ENCODE peak calls at places on chromosome 11, in nine cellular contexts. One of them, this sample, is unnamed.
A peak's percentile ranks its signal among the peaks of the same experiment; 100 is the strongest.

GRCh38 chr11:46279393-46280099 is 2.1 kb downstream of the CREB3L1 start:
- DNase-seq in OCI-LY7: no peak
- DNase-seq in GDM1: no peak
- DNase-seq in stimulated activated CD4-positive, alpha-beta T cell treated with anti-CD3 and anti-CD28 coated beads, Interleukin-1b, Interleukin-23, amount 100 ng/mL, for 24 hours: no peak
- DNase-seq in CD4-positive, alpha-beta T cell: no peak
- DNase-seq in ELF-1: no peak
- DNase-seq in neural crest cell: no peak
- DNase-seq in RCC 7860: no peak
- DNase-seq in hepatic stellate cell: peak; percentile 82
- DNase-seq in this sample: peak; percentile 51

GRCh38 chr11:124219126-124219525 is 21.8 kb upstream of the OR8G1 start:
- DNase-seq in OCI-LY7: no peak
- DNase-seq in GDM1: no peak
- DNase-seq in stimulated activated CD4-positive, alpha-beta T cell treated with anti-CD3 and anti-CD28 coated beads, Interleukin-1b, Interleukin-23, amount 100 ng/mL, for 24 hours: no peak
- DNase-seq in CD4-positive, alpha-beta T cell: no peak
- DNase-seq in ELF-1: no peak
- DNase-seq in neural crest cell: no peak
- DNase-seq in RCC 7860: no peak
- DNase-seq in hepatic stellate cell: no peak
- DNase-seq in this sample: no peak

GRCh38 chr11:67289226-67289650 is at the start of gene ANKRD13D:
- DNase-seq in OCI-LY7: no peak
- DNase-seq in GDM1: no peak
- DNase-seq in stimulated activated CD4-positive, alpha-beta T cell treated with anti-CD3 and anti-CD28 coated beads, Interleukin-1b, Interleukin-23, amount 100 ng/mL, for 24 hours: no peak
- DNase-seq in CD4-positive, alpha-beta T cell: peak; percentile 35
- DNase-seq in ELF-1: no peak
- DNase-seq in neural crest cell: no peak
- DNase-seq in RCC 7860: no peak
- DNase-seq in hepatic stellate cell: no peak
- DNase-seq in this sample: peak; percentile 60

GRCh38 chr11:111878766-111879636 is at the start of the genes CFAP68 and FDXACB1:
- DNase-seq in OCI-LY7: peak; percentile 98
- DNase-seq in GDM1: peak; percentile 95
- DNase-seq in stimulated activated CD4-positive, alpha-beta T cell treated with anti-CD3 and anti-CD28 coated beads, Interleukin-1b, Interleukin-23, amount 100 ng/mL, for 24 hours: peak; percentile 89
- DNase-seq in CD4-positive, alpha-beta T cell: peak; percentile 98
- DNase-seq in ELF-1: peak; percentile 99
- DNase-seq in neural crest cell: peak; percentile 96
- DNase-seq in RCC 7860: peak; percentile 93
- DNase-seq in hepatic stellate cell: peak; percentile 92
- DNase-seq in this sample: peak; percentile 93

GRCh38 chr11:20208622-20209090 is 48.4 kb upstream of the DBX1 start:
- DNase-seq in OCI-LY7: no peak
- DNase-seq in GDM1: no peak
- DNase-seq in stimulated activated CD4-positive, alpha-beta T cell treated with anti-CD3 and anti-CD28 coated beads, Interleukin-1b, Interleukin-23, amount 100 ng/mL, for 24 hours: no peak
- DNase-seq in CD4-positive, alpha-beta T cell: no peak
- DNase-seq in ELF-1: peak; percentile 62
- DNase-seq in neural crest cell: peak; percentile 25
- DNase-seq in RCC 7860: no peak
- DNase-seq in hepatic stellate cell: no peak
- DNase-seq in this sample: no peak

GRCh38 chr11:8384199-8384821 is 120.6 kb upstream of the LMO1 start:
- DNase-seq in OCI-LY7: no peak
- DNase-seq in GDM1: no peak
- DNase-seq in stimulated activated CD4-positive, alpha-beta T cell treated with anti-CD3 and anti-CD28 coated beads, Interleukin-1b, Interleukin-23, amount 100 ng/mL, for 24 hours: no peak
- DNase-seq in CD4-positive, alpha-beta T cell: no peak
- DNase-seq in ELF-1: peak; percentile 83
- DNase-seq in neural crest cell: no peak
- DNase-seq in RCC 7860: peak; percentile 86
- DNase-seq in hepatic stellate cell: no peak
- DNase-seq in this sample: no peak

GRCh38 chr11:106473089-106473722 is 395.7 kb downstream of the AASDHPPT start:
- DNase-seq in OCI-LY7: no peak
- DNase-seq in GDM1: no peak
- DNase-seq in stimulated activated CD4-positive, alpha-beta T cell treated with anti-CD3 and anti-CD28 coated beads, Interleukin-1b, Interleukin-23, amount 100 ng/mL, for 24 hours: no peak
- DNase-seq in CD4-positive, alpha-beta T cell: no peak
- DNase-seq in ELF-1: no peak
- DNase-seq in neural crest cell: no peak
- DNase-seq in RCC 7860: no peak
- DNase-seq in hepatic stellate cell: no peak
- DNase-seq in this sample: no peak

GRCh38 chr11:118907749-118908106 is 18.0 kb downstream of the BCL9L start:
- DNase-seq in OCI-LY7: no peak
- DNase-seq in GDM1: no peak
- DNase-seq in stimulated activated CD4-positive, alpha-beta T cell treated with anti-CD3 and anti-CD28 coated beads, Interleukin-1b, Interleukin-23, amount 100 ng/mL, for 24 hours: no peak
- DNase-seq in CD4-positive, alpha-beta T cell: peak; percentile 10
- DNase-seq in ELF-1: no peak
- DNase-seq in neural crest cell: no peak
- DNase-seq in RCC 7860: no peak
- DNase-seq in hepatic stellate cell: no peak
- DNase-seq in this sample: no peak

GRCh38 chr11:60866911-60867870 is at the start of gene ZP1:
- DNase-seq in OCI-LY7: no peak
- DNase-seq in GDM1: no peak
- DNase-seq in stimulated activated CD4-positive, alpha-beta T cell treated with anti-CD3 and anti-CD28 coated beads, Interleukin-1b, Interleukin-23, amount 100 ng/mL, for 24 hours: no peak
- DNase-seq in CD4-positive, alpha-beta T cell: no peak
- DNase-seq in ELF-1: peak; percentile 59
- DNase-seq in neural crest cell: no peak
- DNase-seq in RCC 7860: no peak
- DNase-seq in hepatic stellate cell: no peak
- DNase-seq in this sample: no peak

GRCh38 chr11:5004429-5005274 is 10.0 kb downstream of the OR51L1 start:
- DNase-seq in OCI-LY7: peak; percentile 38
- DNase-seq in GDM1: peak; percentile 5
- DNase-seq in stimulated activated CD4-positive, alpha-beta T cell treated with anti-CD3 and anti-CD28 coated beads, Interleukin-1b, Interleukin-23, amount 100 ng/mL, for 24 hours: no peak
- DNase-seq in CD4-positive, alpha-beta T cell: no peak
- DNase-seq in ELF-1: peak; percentile 16
- DNase-seq in neural crest cell: peak; percentile 53
- DNase-seq in RCC 7860: no peak
- DNase-seq in hepatic stellate cell: peak; percentile 8
- DNase-seq in this sample: peak; percentile 43

GRCh38 chr11:92018332-92018731 is 206.3 kb upstream of the FAT3 start:
- DNase-seq in OCI-LY7: no peak
- DNase-seq in GDM1: no peak
- DNase-seq in stimulated activated CD4-positive, alpha-beta T cell treated with anti-CD3 and anti-CD28 coated beads, Interleukin-1b, Interleukin-23, amount 100 ng/mL, for 24 hours: no peak
- DNase-seq in CD4-positive, alpha-beta T cell: no peak
- DNase-seq in ELF-1: no peak
- DNase-seq in neural crest cell: no peak
- DNase-seq in RCC 7860: no peak
- DNase-seq in hepatic stellate cell: no peak
- DNase-seq in this sample: no peak

GRCh38 chr11:124889692-124890091 is 8.0 kb downstream of the ROBO4 start:
- DNase-seq in OCI-LY7: no peak
- DNase-seq in GDM1: no peak
- DNase-seq in stimulated activated CD4-positive, alpha-beta T cell treated with anti-CD3 and anti-CD28 coated beads, Interleukin-1b, Interleukin-23, amount 100 ng/mL, for 24 hours: no peak
- DNase-seq in CD4-positive, alpha-beta T cell: no peak
- DNase-seq in ELF-1: no peak
- DNase-seq in neural crest cell: no peak
- DNase-seq in RCC 7860: no peak
- DNase-seq in hepatic stellate cell: no peak
- DNase-seq in this sample: no peak

GRCh38 chr11:130514851-130515250 is 66.4 kb downstream of the ADAMTS15 start:
- DNase-seq in OCI-LY7: no peak
- DNase-seq in GDM1: no peak
- DNase-seq in stimulated activated CD4-positive, alpha-beta T cell treated with anti-CD3 and anti-CD28 coated beads, Interleukin-1b, Interleukin-23, amount 100 ng/mL, for 24 hours: no peak
- DNase-seq in CD4-positive, alpha-beta T cell: no peak
- DNase-seq in ELF-1: no peak
- DNase-seq in neural crest cell: no peak
- DNase-seq in RCC 7860: no peak
- DNase-seq in hepatic stellate cell: no peak
- DNase-seq in this sample: no peak

GRCh38 chr11:117097567-117098268 is 510 bp downstream of the SIK3 start:
- DNase-seq in OCI-LY7: peak; percentile 66
- DNase-seq in GDM1: no peak
- DNase-seq in stimulated activated CD4-positive, alpha-beta T cell treated with anti-CD3 and anti-CD28 coated beads, Interleukin-1b, Interleukin-23, amount 100 ng/mL, for 24 hours: no peak
- DNase-seq in CD4-positive, alpha-beta T cell: peak; percentile 15
- DNase-seq in ELF-1: peak; percentile 51
- DNase-seq in neural crest cell: no peak
- DNase-seq in RCC 7860: no peak
- DNase-seq in hepatic stellate cell: peak; percentile 42
- DNase-seq in this sample: peak; percentile 19

GRCh38 chr11:34837246-34837856 is 78.8 kb downstream of the APIP start:
- DNase-seq in OCI-LY7: no peak
- DNase-seq in GDM1: no peak
- DNase-seq in stimulated activated CD4-positive, alpha-beta T cell treated with anti-CD3 and anti-CD28 coated beads, Interleukin-1b, Interleukin-23, amount 100 ng/mL, for 24 hours: no peak
- DNase-seq in CD4-positive, alpha-beta T cell: no peak
- DNase-seq in ELF-1: peak; percentile 27
- DNase-seq in neural crest cell: no peak
- DNase-seq in RCC 7860: no peak
- DNase-seq in hepatic stellate cell: no peak
- DNase-seq in this sample: no peak

GRCh38 chr11:10727259-10727851 is 23.7 kb upstream of the CTR9 start:
- DNase-seq in OCI-LY7: no peak
- DNase-seq in GDM1: no peak
- DNase-seq in stimulated activated CD4-positive, alpha-beta T cell treated with anti-CD3 and anti-CD28 coated beads, Interleukin-1b, Interleukin-23, amount 100 ng/mL, for 24 hours: no peak
- DNase-seq in CD4-positive, alpha-beta T cell: no peak
- DNase-seq in ELF-1: no peak
- DNase-seq in neural crest cell: no peak
- DNase-seq in RCC 7860: no peak
- DNase-seq in hepatic stellate cell: no peak
- DNase-seq in this sample: peak; percentile 40

GRCh38 chr11:103806130-103806900 is 230.1 kb upstream of the DDI1 start:
- DNase-seq in OCI-LY7: no peak
- DNase-seq in GDM1: no peak
- DNase-seq in stimulated activated CD4-positive, alpha-beta T cell treated with anti-CD3 and anti-CD28 coated beads, Interleukin-1b, Interleukin-23, amount 100 ng/mL, for 24 hours: no peak
- DNase-seq in CD4-positive, alpha-beta T cell: no peak
- DNase-seq in ELF-1: no peak
- DNase-seq in neural crest cell: no peak
- DNase-seq in RCC 7860: peak; percentile 43
- DNase-seq in hepatic stellate cell: peak; percentile 6
- DNase-seq in this sample: no peak

GRCh38 chr11:130480166-130480565 is 31.7 kb downstream of the ADAMTS15 start:
- DNase-seq in OCI-LY7: no peak
- DNase-seq in GDM1: no peak
- DNase-seq in stimulated activated CD4-positive, alpha-beta T cell treated with anti-CD3 and anti-CD28 coated beads, Interleukin-1b, Interleukin-23, amount 100 ng/mL, for 24 hours: no peak
- DNase-seq in CD4-positive, alpha-beta T cell: no peak
- DNase-seq in ELF-1: peak; percentile 23
- DNase-seq in neural crest cell: no peak
- DNase-seq in RCC 7860: peak; percentile 17
- DNase-seq in hepatic stellate cell: peak; percentile 59
- DNase-seq in this sample: peak; percentile 5

GRCh38 chr11:1507381-1508140 is 21.0 kb upstream of the MOB2 start:
- DNase-seq in OCI-LY7: no peak
- DNase-seq in GDM1: no peak
- DNase-seq in stimulated activated CD4-positive, alpha-beta T cell treated with anti-CD3 and anti-CD28 coated beads, Interleukin-1b, Interleukin-23, amount 100 ng/mL, for 24 hours: no peak
- DNase-seq in CD4-positive, alpha-beta T cell: no peak
- DNase-seq in ELF-1: no peak
- DNase-seq in neural crest cell: no peak
- DNase-seq in RCC 7860: no peak
- DNase-seq in hepatic stellate cell: no peak
- DNase-seq in this sample: no peak

GRCh38 chr11:66546368-66546965 is at the start of gene ACTN3:
- DNase-seq in OCI-LY7: no peak
- DNase-seq in GDM1: no peak
- DNase-seq in stimulated activated CD4-positive, alpha-beta T cell treated with anti-CD3 and anti-CD28 coated beads, Interleukin-1b, Interleukin-23, amount 100 ng/mL, for 24 hours: no peak
- DNase-seq in CD4-positive, alpha-beta T cell: no peak
- DNase-seq in ELF-1: no peak
- DNase-seq in neural crest cell: no peak
- DNase-seq in RCC 7860: no peak
- DNase-seq in hepatic stellate cell: no peak
- DNase-seq in this sample: no peak

GRCh38 chr11:120811199-120811598 is 212.7 kb upstream of the TBCEL start:
- DNase-seq in OCI-LY7: no peak
- DNase-seq in GDM1: no peak
- DNase-seq in stimulated activated CD4-positive, alpha-beta T cell treated with anti-CD3 and anti-CD28 coated beads, Interleukin-1b, Interleukin-23, amount 100 ng/mL, for 24 hours: no peak
- DNase-seq in CD4-positive, alpha-beta T cell: no peak
- DNase-seq in ELF-1: no peak
- DNase-seq in neural crest cell: no peak
- DNase-seq in RCC 7860: no peak
- DNase-seq in hepatic stellate cell: no peak
- DNase-seq in this sample: no peak

GRCh38 chr11:3043315-3043871 is 13.8 kb downstream of the CARS1 start:
- DNase-seq in OCI-LY7: no peak
- DNase-seq in GDM1: no peak
- DNase-seq in stimulated activated CD4-positive, alpha-beta T cell treated with anti-CD3 and anti-CD28 coated beads, Interleukin-1b, Interleukin-23, amount 100 ng/mL, for 24 hours: no peak
- DNase-seq in CD4-positive, alpha-beta T cell: no peak
- DNase-seq in ELF-1: no peak
- DNase-seq in neural crest cell: no peak
- DNase-seq in RCC 7860: no peak
- DNase-seq in hepatic stellate cell: no peak
- DNase-seq in this sample: no peak

GRCh38 chr11:96213500-96213899 is 129.5 kb downstream of the MAML2 start:
- DNase-seq in OCI-LY7: no peak
- DNase-seq in GDM1: no peak
- DNase-seq in stimulated activated CD4-positive, alpha-beta T cell treated with anti-CD3 and anti-CD28 coated beads, Interleukin-1b, Interleukin-23, amount 100 ng/mL, for 24 hours: no peak
- DNase-seq in CD4-positive, alpha-beta T cell: no peak
- DNase-seq in ELF-1: no peak
- DNase-seq in neural crest cell: no peak
- DNase-seq in RCC 7860: peak; percentile 76
- DNase-seq in hepatic stellate cell: peak; percentile 45
- DNase-seq in this sample: no peak

GRCh38 chr11:57425565-57426438 is 1.1 kb downstream of the SLC43A3 start:
- DNase-seq in OCI-LY7: no peak
- DNase-seq in GDM1: no peak
- DNase-seq in stimulated activated CD4-positive, alpha-beta T cell treated with anti-CD3 and anti-CD28 coated beads, Interleukin-1b, Interleukin-23, amount 100 ng/mL, for 24 hours: no peak
- DNase-seq in CD4-positive, alpha-beta T cell: no peak
- DNase-seq in ELF-1: peak; percentile 18
- DNase-seq in neural crest cell: no peak
- DNase-seq in RCC 7860: no peak
- DNase-seq in hepatic stellate cell: peak; percentile 30
- DNase-seq in this sample: no peak

GRCh38 chr11:112195906-112196305 is 20.6 kb downstream of the BCO2 start:
- DNase-seq in OCI-LY7: no peak
- DNase-seq in GDM1: no peak
- DNase-seq in stimulated activated CD4-positive, alpha-beta T cell treated with anti-CD3 and anti-CD28 coated beads, Interleukin-1b, Interleukin-23, amount 100 ng/mL, for 24 hours: no peak
- DNase-seq in CD4-positive, alpha-beta T cell: no peak
- DNase-seq in ELF-1: no peak
- DNase-seq in neural crest cell: no peak
- DNase-seq in RCC 7860: peak; percentile 62
- DNase-seq in hepatic stellate cell: no peak
- DNase-seq in this sample: no peak

GRCh38 chr11:75288846-75289760 is 48.5 kb downstream of the TPBGL start:
- DNase-seq in OCI-LY7: no peak
- DNase-seq in GDM1: no peak
- DNase-seq in stimulated activated CD4-positive, alpha-beta T cell treated with anti-CD3 and anti-CD28 coated beads, Interleukin-1b, Interleukin-23, amount 100 ng/mL, for 24 hours: no peak
- DNase-seq in CD4-positive, alpha-beta T cell: no peak
- DNase-seq in ELF-1: no peak
- DNase-seq in neural crest cell: no peak
- DNase-seq in RCC 7860: no peak
- DNase-seq in hepatic stellate cell: no peak
- DNase-seq in this sample: no peak

GRCh38 chr11:125079878-125080530 is 16.9 kb downstream of the SLC37A2 start:
- DNase-seq in OCI-LY7: no peak
- DNase-seq in GDM1: no peak
- DNase-seq in stimulated activated CD4-positive, alpha-beta T cell treated with anti-CD3 and anti-CD28 coated beads, Interleukin-1b, Interleukin-23, amount 100 ng/mL, for 24 hours: no peak
- DNase-seq in CD4-positive, alpha-beta T cell: no peak
- DNase-seq in ELF-1: no peak
- DNase-seq in neural crest cell: no peak
- DNase-seq in RCC 7860: no peak
- DNase-seq in hepatic stellate cell: no peak
- DNase-seq in this sample: no peak

GRCh38 chr11:15920856-15921629 is 435.3 kb downstream of the SOX6 start:
- DNase-seq in OCI-LY7: no peak
- DNase-seq in GDM1: no peak
- DNase-seq in stimulated activated CD4-positive, alpha-beta T cell treated with anti-CD3 and anti-CD28 coated beads, Interleukin-1b, Interleukin-23, amount 100 ng/mL, for 24 hours: no peak
- DNase-seq in CD4-positive, alpha-beta T cell: no peak
- DNase-seq in ELF-1: peak; percentile 48
- DNase-seq in neural crest cell: no peak
- DNase-seq in RCC 7860: no peak
- DNase-seq in hepatic stellate cell: no peak
- DNase-seq in this sample: no peak

GRCh38 chr11:93591247-93591898 is 48.2 kb upstream of the SMCO4 start:
- DNase-seq in OCI-LY7: no peak
- DNase-seq in GDM1: no peak
- DNase-seq in stimulated activated CD4-positive, alpha-beta T cell treated with anti-CD3 and anti-CD28 coated beads, Interleukin-1b, Interleukin-23, amount 100 ng/mL, for 24 hours: no peak
- DNase-seq in CD4-positive, alpha-beta T cell: no peak
- DNase-seq in ELF-1: no peak
- DNase-seq in neural crest cell: no peak
- DNase-seq in RCC 7860: peak; percentile 43
- DNase-seq in hepatic stellate cell: no peak
- DNase-seq in this sample: no peak

GRCh38 chr11:126403658-126404057 is 48.2 kb downstream of the ST3GAL4 start:
- DNase-seq in OCI-LY7: no peak
- DNase-seq in GDM1: no peak
- DNase-seq in stimulated activated CD4-positive, alpha-beta T cell treated with anti-CD3 and anti-CD28 coated beads, Interleukin-1b, Interleukin-23, amount 100 ng/mL, for 24 hours: no peak
- DNase-seq in CD4-positive, alpha-beta T cell: no peak
- DNase-seq in ELF-1: no peak
- DNase-seq in neural crest cell: no peak
- DNase-seq in RCC 7860: no peak
- DNase-seq in hepatic stellate cell: no peak
- DNase-seq in this sample: no peak

GRCh38 chr11:2587132-2587930 is 112.5 kb downstream of the KCNQ1OT1 start:
- DNase-seq in OCI-LY7: no peak
- DNase-seq in GDM1: no peak
- DNase-seq in stimulated activated CD4-positive, alpha-beta T cell treated with anti-CD3 and anti-CD28 coated beads, Interleukin-1b, Interleukin-23, amount 100 ng/mL, for 24 hours: no peak
- DNase-seq in CD4-positive, alpha-beta T cell: no peak
- DNase-seq in ELF-1: no peak
- DNase-seq in neural crest cell: peak; percentile 1
- DNase-seq in RCC 7860: no peak
- DNase-seq in hepatic stellate cell: peak; percentile 2
- DNase-seq in this sample: peak; percentile 56